ENCODE peak calls at places on chromosomes 1 and 21, in ten cellular contexts. V, Y, E, H, S, Q, K, B, U and D are unnamed samples.

GRCh38 chr1:98898901-98899300 is 105.8 kb downstream of the PLPPR5 start:
- DNase-seq in Q (no peak), E (no peak), K (no peak), U (no peak), B (no peak), Y (no peak), H (no peak), S (peak; percentile 8), V (no peak), D (no peak)

GRCh38 chr1:200590001-200590400 is 30.6 kb downstream of the KIF14 start:
- DNase-seq in H (no peak), U (no peak), K (no peak), B (no peak), Q (no peak), E (no peak), S (no peak), V (no peak), Y (no peak), D (no peak)

GRCh38 chr1:232335751-232336274 is 294.1 kb downstream of the SIPA1L2 start:
- DNase-seq in K (no peak), E (no peak), H (no peak), B (no peak), S (no peak), U (no peak), Q (no peak), V (no peak), Y (no peak), D (no peak)

GRCh38 chr21:28832013-28832714 is 160.5 kb downstream of the LTN1 start:
- DNase-seq in S (peak; percentile 30), E (peak; percentile 12), B (peak; percentile 73), V (peak; percentile 50), Q (no peak), Y (no peak), H (no peak), K (no peak), U (no peak), D (no peak)

GRCh38 chr1:47104816-47105215 is 32.4 kb upstream of the CYP4A22 start:
- DNase-seq in V (no peak), B (peak; percentile 50), Q (no peak), K (no peak), H (no peak), Y (no peak), U (no peak), S (no peak), E (peak; percentile 51), D (no peak)

GRCh38 chr1:182587666-182588438 is 1.2 kb downstream of the RNASEL start:
- DNase-seq in H (no peak), Q (no peak), E (no peak), V (no peak), Y (no peak), K (no peak), B (no peak), S (no peak), U (no peak), D (no peak)

GRCh38 chr1:47621977-47622376 is 184.1 kb downstream of the FOXD2 start:
- DNase-seq in K (peak; percentile 7), Y (no peak), V (no peak), E (no peak), U (peak; percentile 54), Q (no peak), S (no peak), B (no peak), H (no peak), D (no peak)

GRCh38 chr21:32844653-32845443 is 73.3 kb upstream of the PAXBP1 start:
- DNase-seq in V (peak; percentile 92), Y (no peak), S (no peak), B (peak; percentile 86), E (peak; percentile 2), K (no peak), Q (no peak), U (no peak), H (no peak), D (no peak)

DNA sequence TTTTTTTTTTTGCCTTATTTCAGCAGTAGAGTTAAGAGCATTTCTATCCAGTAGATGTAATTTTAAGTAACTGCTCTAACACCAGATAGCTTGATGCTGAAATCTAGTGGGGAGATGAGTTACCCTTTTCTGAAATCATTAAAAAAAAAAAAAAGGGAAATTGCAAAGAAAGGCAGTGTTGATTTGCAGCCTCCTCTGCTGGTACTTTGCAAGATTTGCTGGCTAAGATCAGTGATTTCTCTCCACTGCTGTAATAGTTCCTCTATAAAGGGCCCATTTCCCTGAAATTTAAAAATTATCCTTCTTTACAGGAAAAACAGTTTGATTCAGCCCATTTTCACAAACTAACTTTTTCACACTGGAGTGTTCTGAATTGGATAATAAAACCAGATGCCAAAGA is 120.6 kb downstream of the PTBP2 start:
- DNase-seq in B (no peak), E (no peak), V (peak; percentile 33), Y (no peak), S (no peak), H (no peak), K (no peak), U (no peak), Q (no peak), D (no peak)
- TF ChIP-seq CTCF in B (peak; percentile 31), E (no peak), V (peak; percentile 43), Y (no peak), S (no peak), H (no peak), K (no peak), U (no peak), Q (no peak), D (peak; percentile 14)

GRCh38 chr1:11837767-11838348 is 9.7 kb downstream of the NPPA start:
- DNase-seq in E (no peak), V (no peak), S (no peak), B (no peak), Y (no peak), K (no peak), Q (no peak), H (no peak), U (no peak), D (no peak)

GRCh38 chr1:11839727-11840705 is 7.6 kb downstream of the NPPA start:
- DNase-seq in E (no peak), U (no peak), B (no peak), H (no peak), K (no peak), Q (no peak), V (no peak), S (no peak), Y (no peak), D (no peak)

GRCh38 chr1:11836955-11837766 is 10.4 kb downstream of the NPPA start:
- DNase-seq in B (no peak), U (no peak), S (no peak), Q (no peak), E (no peak), Y (no peak), H (no peak), V (no peak), K (no peak), D (no peak)

GRCh38 chr1:11841245-11842153 is 6.1 kb downstream of the NPPA start:
- DNase-seq in Y (no peak), B (no peak), V (no peak), Q (no peak), H (no peak), U (no peak), E (no peak), S (no peak), K (no peak), D (no peak)

DNA sequence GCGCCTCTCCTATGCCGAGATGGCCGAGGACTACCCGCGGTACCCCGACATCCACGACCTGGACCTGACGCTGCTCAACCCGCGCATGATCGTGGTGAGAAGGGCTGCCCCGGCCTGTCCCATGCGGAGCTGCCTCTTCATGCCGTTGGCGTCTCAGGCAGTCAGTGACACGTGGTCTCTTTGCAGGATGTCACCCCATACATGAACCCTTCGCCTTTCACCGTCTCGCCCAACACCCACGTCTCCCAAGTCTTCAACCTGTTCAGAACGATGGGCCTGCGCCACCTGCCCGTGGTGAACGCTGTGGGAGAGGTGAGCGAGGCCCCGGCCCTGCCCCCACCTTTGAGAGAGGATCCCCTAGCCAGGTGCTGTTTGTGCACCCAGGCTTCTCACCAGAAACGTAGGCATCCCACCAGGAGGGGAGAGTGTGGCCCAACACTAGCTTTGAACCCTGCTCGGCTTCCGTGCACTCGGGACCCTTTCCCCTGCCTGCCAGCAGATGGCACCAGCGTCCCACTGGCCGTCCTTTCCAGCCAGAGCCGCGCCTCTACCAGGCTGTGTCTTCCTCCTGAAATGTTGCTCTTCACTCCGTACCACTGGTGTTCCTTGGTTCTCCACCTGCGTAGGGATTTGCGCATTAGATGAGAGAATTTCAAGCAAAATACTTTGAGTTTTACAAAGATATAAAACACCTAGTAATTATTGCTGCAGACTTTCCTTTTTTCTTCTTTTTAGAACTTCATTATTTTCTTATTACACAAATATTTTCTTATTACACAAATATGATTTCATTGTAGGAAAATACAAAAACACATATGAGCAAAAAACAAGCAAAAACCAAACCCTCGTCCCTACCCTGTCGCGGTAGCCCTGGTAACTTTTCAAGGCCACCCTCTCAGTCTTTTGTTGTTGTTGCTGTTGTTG is 9.0 kb downstream of the NPPA start:
- DNase-seq in S (peak; percentile 53), U (peak; percentile 78), H (peak; percentile 66), Q (peak; percentile 95), E (peak; percentile 71), Y (peak; percentile 70), B (peak; percentile 64), K (peak; percentile 53), V (peak; percentile 63), D (no peak)
- TF ChIP-seq CTCF in S (peak; percentile 98), U (peak; percentile 99), H (peak; percentile 28), Q (peak; percentile 96), E (peak; percentile 81), Y (peak; percentile 99), B (peak; percentile 99), K (peak; percentile 97), V (peak; percentile 98), D (peak; percentile 99)

DNA sequence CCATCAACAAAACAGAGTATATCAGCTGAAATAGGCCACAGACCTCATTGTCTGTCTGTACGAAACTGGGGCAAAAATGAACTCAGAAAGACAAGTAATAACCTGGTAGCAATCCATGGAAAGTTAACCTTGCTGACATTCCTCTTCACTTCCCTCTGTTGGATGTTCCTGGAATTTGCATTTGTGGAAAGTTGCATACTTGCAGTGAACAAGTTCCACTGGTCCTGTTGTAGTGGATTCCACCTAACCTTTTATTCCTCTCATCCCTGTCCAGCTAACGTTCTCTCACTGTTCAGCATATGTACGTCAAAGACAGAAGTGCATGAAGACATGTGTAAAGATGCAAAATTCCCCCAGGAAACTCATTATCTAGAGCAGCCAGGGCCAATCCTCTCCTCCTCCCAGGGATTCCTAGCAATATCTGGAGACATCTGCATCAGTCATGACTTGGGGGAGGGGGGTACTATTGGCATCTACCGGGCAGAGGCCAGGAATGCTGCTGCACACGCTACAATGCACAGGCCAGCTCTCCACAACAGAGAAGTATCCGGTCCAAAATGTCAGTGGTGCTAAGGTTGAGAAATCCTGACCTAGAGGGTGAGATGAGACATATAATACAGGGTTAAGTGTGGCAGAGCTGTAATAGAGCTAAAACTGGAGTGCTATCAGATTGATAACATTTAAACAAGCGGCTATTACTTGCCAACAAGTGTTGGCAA is 8.2 kb downstream of the LPAR3 start:
- DNase-seq in E (no peak), B (peak; percentile 38), K (no peak), Q (no peak), U (no peak), S (no peak), V (peak; percentile 25), H (no peak), Y (no peak), D (no peak)
- TF ChIP-seq CTCF in E (no peak), B (peak; percentile 39), K (no peak), Q (no peak), U (no peak), S (no peak), V (peak; percentile 5), H (no peak), Y (no peak), D (no peak)

DNA sequence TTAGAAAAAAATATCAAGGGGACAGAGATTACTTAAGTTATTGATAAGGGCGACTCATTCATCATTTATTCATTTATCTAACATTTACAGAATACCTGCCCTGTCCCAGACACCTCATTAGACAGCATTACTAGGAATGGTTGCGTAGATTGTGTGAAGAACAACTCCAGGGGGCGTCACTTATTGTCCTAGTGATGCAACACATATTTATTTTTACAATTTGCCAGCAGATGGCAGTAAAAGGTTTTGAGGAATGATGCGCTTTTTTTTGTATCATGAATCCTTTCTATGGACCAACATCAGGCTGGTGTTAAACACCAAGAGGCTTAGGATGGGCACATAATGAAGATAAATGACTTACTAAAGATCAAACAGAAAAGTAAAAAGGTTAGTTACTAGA is 5.5 kb downstream of the NCAM2 start:
- DNase-seq in K (no peak), B (peak; percentile 5), E (no peak), V (peak; percentile 59), Y (no peak), U (no peak), S (peak; percentile 42), H (no peak), Q (no peak), D (no peak)
- TF ChIP-seq CTCF in K (no peak), B (no peak), E (no peak), V (peak; percentile 31), Y (no peak), U (no peak), S (peak; percentile 57), H (no peak), Q (peak; percentile 12), D (no peak)